ENCODE peak calls at places on chromosomes 1 and 21, in eight cellular contexts. S is HuH-7; Z is C1 segment of cervical spinal cord; L is AG20443; E is MCF 10A; U is EH; T is neural crest cell; G is stimulated activated CD4-positive, alpha-beta T cell treated with anti-CD3 and anti-CD28 coated beads, TNF-alpha, amount 100 ng/mL, for 4 hours. I is an unnamed sample.

GRCh38 chr21:30482130-30482529 is 2.0 kb upstream of the KRTAP19-1 start:
- DNase-seq in S (no peak), Z (no peak), L (no peak), E (peak; percentile 3), U (no peak), T (no peak), G (no peak), I (no peak)

GRCh38 chr1:205510308-205510950 is 6.0 kb downstream of the CDK18 start:
- DNase-seq in S (no peak), Z (no peak), L (no peak), E (no peak), U (no peak), T (no peak), G (no peak), I (no peak)

GRCh38 chr1:8154621-8155052 is 128.5 kb upstream of the ERRFI1 start:
- DNase-seq in S (peak; percentile 77), Z (no peak), L (no peak), E (peak; percentile 91), U (no peak), T (peak; percentile 26), G (no peak), I (no peak)

GRCh38 chr1:201783572-201783971 is 45.4 kb upstream of the IPO9 start:
- DNase-seq in S (no peak), Z (no peak), L (no peak), E (no peak), U (no peak), T (no peak), G (no peak), I (no peak)

GRCh38 chr1:26050255-26050640 is 4.3 kb upstream of the SLC30A2 start:
- DNase-seq in S (no peak), Z (no peak), L (no peak), E (no peak), U (no peak), T (no peak), G (no peak), I (no peak)

GRCh38 chr1:100921110-100921706 is 25.3 kb downstream of the SLC30A7 start:
- DNase-seq in S (peak; percentile 6), Z (no peak), L (peak; percentile 23), E (peak; percentile 66), U (peak; percentile 66), T (no peak), G (no peak), I (peak; percentile 11)

GRCh38 chr1:244761279-244761678 is 74.2 kb upstream of the COX20 start:
- DNase-seq in S (no peak), Z (no peak), L (no peak), E (no peak), U (no peak), T (no peak), G (no peak), I (no peak)

GRCh38 chr1:237091691-237092090 is 49.7 kb downstream of the RYR2 start:
- DNase-seq in S (no peak), Z (no peak), L (no peak), E (no peak), U (no peak), T (no peak), G (no peak), I (no peak)

GRCh38 chr1:53137729-53138128 is 4.7 kb downstream of the SLC1A7 start:
- DNase-seq in S (no peak), Z (no peak), L (no peak), E (no peak), U (no peak), T (no peak), G (no peak), I (no peak)

GRCh38 chr1:84260852-84261518 is 40.5 kb upstream of the SAMD13 start:
- DNase-seq in S (peak; percentile 18), Z (no peak), L (no peak), E (no peak), U (no peak), T (no peak), G (no peak), I (no peak)

GRCh38 chr1:153526132-153526543 is 9.7 kb downstream of the S100A6 start:
- DNase-seq in S (no peak), Z (no peak), L (no peak), E (peak; percentile 94), U (no peak), T (no peak), G (no peak), I (no peak)

GRCh38 chr1:217224201-217224600 is 406.7 kb downstream of the GPATCH2 start:
- DNase-seq in S (no peak), Z (no peak), L (no peak), E (no peak), U (no peak), T (no peak), G (no peak), I (no peak)

GRCh38 chr1:48677306-48678287 is 99.1 kb downstream of the BEND5 start:
- DNase-seq in S (peak; percentile 37), Z (peak; percentile 27), L (peak; percentile 69), E (peak; percentile 76), U (peak; percentile 53), T (peak; percentile 61), G (no peak), I (peak; percentile 56)

GRCh38 chr1:26356106-26356505 is 2.2 kb upstream of the CRYBG2 start:
- DNase-seq in S (no peak), Z (no peak), L (no peak), E (no peak), U (no peak), T (no peak), G (no peak), I (no peak)